ENCODE peak calls at places on chromosome 1, in seven cellular contexts. L, D, Z, P, E, C and B are unnamed samples.
A peak's percentile ranks its signal among the peaks of the same experiment; 100 is the strongest.

GRCh38 chr1:234515411-234515810 is 36.4 kb upstream of the TARBP1 start:
- DNase-seq in L (no peak), D (peak; percentile 59), Z (no peak), P (no peak), E (no peak), C (no peak), B (no peak)

GRCh38 chr1:240831191-240831631 is 219.3 kb upstream of the GREM2 start:
- DNase-seq in L (no peak), D (peak; percentile 80), Z (peak; percentile 79), P (peak; percentile 55), E (no peak), C (peak; percentile 1), B (peak; percentile 82)

GRCh38 chr1:10614377-10615225 is 139.9 kb downstream of the PEX14 start:
- DNase-seq in L (no peak), D (no peak), Z (no peak), P (no peak), E (no peak), C (no peak), B (no peak)

GRCh38 chr1:24426738-24427468 is 11.3 kb downstream of the NIPAL3 start:
- DNase-seq in L (no peak), D (no peak), Z (no peak), P (no peak), E (no peak), C (no peak), B (no peak)

GRCh38 chr1:59165353-59165752 is 131.5 kb upstream of the FGGY start:
- DNase-seq in L (no peak), D (no peak), Z (no peak), P (no peak), E (no peak), C (no peak), B (no peak)

GRCh38 chr1:167515893-167516321 is 2.4 kb downstream of the CD247 start:
- DNase-seq in L (no peak), D (no peak), Z (no peak), P (no peak), E (no peak), C (no peak), B (no peak)

GRCh38 chr1:226635456-226635941 is 86.9 kb downstream of the STUM start:
- DNase-seq in L (no peak), D (no peak), Z (no peak), P (no peak), E (no peak), C (no peak), B (no peak)

GRCh38 chr1:117674521-117675400 is 68.9 kb downstream of the TENT5C start:
- DNase-seq in L (peak; percentile 54), D (peak; percentile 36), Z (no peak), P (no peak), E (no peak), C (no peak), B (no peak)

GRCh38 chr1:226457307-226457712 is 49.4 kb upstream of the PARP1 start:
- DNase-seq in L (no peak), D (peak; percentile 52), Z (no peak), P (no peak), E (no peak), C (no peak), B (no peak)